ENCODE peak calls at places on chromosomes 11 and 22, in nine cellular contexts. J, I, R, E, G, V, O, X and F are unnamed samples.

GRCh38 chr11:66126064-66126463 is 56.0 kb downstream of the PACS1 start:
- DNase-seq in O (no peak), V (no peak), G (no peak), X (no peak), R (no peak), J (no peak), I (no peak), E (no peak), F (no peak)

GRCh38 chr11:9613118-9613829 is 39.8 kb downstream of the WEE1 start:
- DNase-seq in I (peak), R (peak), J (peak), X (peak), V (peak), G (peak), E (peak), O (peak), F (peak)

GRCh38 chr22:32318361-32318760 is 39.3 kb upstream of the RFPL3 start:
- DNase-seq in J (no peak), X (no peak), G (no peak), O (no peak), V (no peak), E (no peak), R (no peak), I (no peak), F (no peak)

GRCh38 chr11:45075952-45076351 is 70.5 kb upstream of the PRDM11 start:
- DNase-seq in J (no peak), O (no peak), X (no peak), I (no peak), V (no peak), G (no peak), E (no peak), R (no peak), F (no peak)

GRCh38 chr11:356610-357009 is 12.7 kb upstream of the B4GALNT4 start:
- DNase-seq in I (no peak), X (no peak), E (no peak), G (no peak), J (no peak), O (no peak), V (no peak), R (no peak), F (no peak)

GRCh38 chr11:42576318-42576717 is 735.5 kb upstream of the API5 start:
- DNase-seq in X (no peak), V (no peak), J (no peak), E (no peak), G (no peak), R (no peak), I (no peak), O (no peak), F (no peak)

GRCh38 chr11:70433966-70434812 is 35.9 kb downstream of the CTTN start:
- DNase-seq in O (no peak), G (no peak), E (no peak), R (no peak), V (no peak), J (no peak), I (no peak), X (no peak), F (no peak)

GRCh38 chr11:69060005-69060404 is 11.3 kb downstream of the TPCN2 start:
- DNase-seq in J (no peak), G (no peak), E (no peak), R (no peak), O (no peak), X (no peak), V (no peak), I (no peak), F (no peak)

GRCh38 chr11:126880872-126881271 is 119.7 kb downstream of the KIRREL3 start:
- DNase-seq in I (no peak), O (no peak), R (no peak), E (no peak), J (no peak), V (no peak), X (no peak), G (no peak), F (no peak)

GRCh38 chr11:34105957-34106504 is 602 bp downstream of the NAT10 start:
- DNase-seq in R (peak), E (no peak), J (no peak), I (peak), G (no peak), O (no peak), X (no peak), V (no peak), F (peak)

GRCh38 chr11:2589538-2589934 is 110.3 kb downstream of the KCNQ1OT1 start:
- DNase-seq in I (no peak), V (peak), J (no peak), X (peak), G (no peak), E (no peak), O (no peak), R (peak), F (no peak)

GRCh38 chr22:23503736-23504440 is 76.2 kb downstream of the IGLL1 start:
- DNase-seq in G (no peak), J (no peak), X (peak), O (no peak), I (no peak), E (no peak), R (no peak), V (no peak), F (no peak)

GRCh38 chr11:79209540-79210266 is 231.1 kb downstream of the TENM4 start:
- DNase-seq in X (no peak), V (no peak), J (no peak), R (no peak), G (no peak), E (peak), I (peak), O (no peak), F (no peak)

GRCh38 chr22:40407021-40407761 is 36.8 kb downstream of the SGSM3 start:
- DNase-seq in X (no peak), E (no peak), R (no peak), G (no peak), V (no peak), I (no peak), O (no peak), J (no peak), F (no peak)

GRCh38 chr22:39472570-39473556 is 16.1 kb downstream of the MGAT3 start:
- DNase-seq in I (no peak), J (no peak), O (no peak), G (no peak), X (peak), E (no peak), V (no peak), R (no peak), F (no peak)

GRCh38 chr11:110000045-110000502 is 93.1 kb upstream of the ZC3H12C start:
- DNase-seq in O (no peak), J (no peak), I (peak), R (peak), G (no peak), X (peak), V (no peak), E (no peak), F (peak)

GRCh38 chr11:11977206-11977938 is 31.1 kb downstream of the DKK3 start:
- DNase-seq in O (no peak), R (peak), J (peak), I (peak), X (peak), E (no peak), G (no peak), V (no peak), F (peak)

GRCh38 chr11:119025099-119025473 is 5.6 kb downstream of the SLC37A4 start:
- DNase-seq in G (no peak), X (no peak), R (no peak), V (no peak), J (no peak), E (no peak), O (no peak), I (no peak), F (no peak)

GRCh38 chr11:18669211-18669593 is 29.4 kb upstream of the TMEM86A start:
- DNase-seq in V (no peak), J (no peak), I (peak), O (peak), R (no peak), X (no peak), G (no peak), E (no peak), F (no peak)

GRCh38 chr22:44224166-44224565 is 43.4 kb downstream of the PARVG start:
- DNase-seq in J (no peak), G (no peak), I (peak), R (no peak), V (no peak), O (no peak), E (no peak), X (no peak), F (no peak)

GRCh38 chr11:24386551-24387404 is 110.1 kb upstream of the LUZP2 start:
- DNase-seq in X (peak), I (peak), V (peak), R (peak), J (no peak), G (peak), O (no peak), E (peak), F (peak)

GRCh38 chr22:47965066-47965465 is 1202.6 kb downstream of the TBC1D22A start:
- DNase-seq in V (no peak), J (no peak), E (no peak), X (no peak), O (no peak), I (no peak), R (no peak), G (no peak), F (no peak)

GRCh38 chr11:112812719-112813118 is 148.5 kb upstream of the NCAM1 start:
- DNase-seq in V (no peak), X (no peak), R (no peak), G (no peak), E (no peak), J (no peak), O (no peak), I (no peak), F (no peak)

GRCh38 chr22:45621836-45622600 is 49.6 kb upstream of the ATXN10 start:
- DNase-seq in E (no peak), R (no peak), I (no peak), G (no peak), X (no peak), O (no peak), V (no peak), J (no peak), F (no peak)

GRCh38 chr22:49012695-49013094 is 815.0 kb downstream of the BRD1 start:
- DNase-seq in E (peak), V (no peak), O (no peak), I (no peak), J (no peak), R (no peak), G (no peak), X (no peak), F (no peak)

GRCh38 chr11:107606122-107606521 is 15.2 kb downstream of the ELMOD1 start:
- DNase-seq in X (no peak), G (no peak), V (no peak), O (no peak), R (no peak), J (no peak), E (no peak), I (peak), F (peak)

GRCh38 chr11:111819161-111820058 is 52.0 kb downstream of the ALG9 start:
- DNase-seq in V (no peak), E (no peak), O (no peak), I (peak), G (no peak), X (peak), J (peak), R (peak), F (no peak)

GRCh38 chr11:98423933-98424332 is 596.8 kb upstream of the CNTN5 start:
- DNase-seq in J (no peak), X (no peak), E (no peak), O (no peak), G (no peak), I (no peak), V (no peak), R (no peak), F (no peak)

GRCh38 chr11:64113462-64113780 is 52.5 kb downstream of the MACROD1 start:
- DNase-seq in V (no peak), X (no peak), J (no peak), G (no peak), O (no peak), R (no peak), I (no peak), E (no peak), F (no peak)

GRCh38 chr11:1505480-1505879 is 18.9 kb upstream of the MOB2 start:
- DNase-seq in X (no peak), J (no peak), V (no peak), O (no peak), I (no peak), R (no peak), G (peak), E (no peak), F (no peak)

GRCh38 chr11:61195016-61195695 is 8.2 kb upstream of the PGA3 start:
- DNase-seq in E (no peak), I (no peak), O (no peak), G (no peak), V (no peak), X (no peak), R (no peak), J (no peak), F (no peak)

GRCh38 chr11:84720706-84721402 is 906.3 kb downstream of the DLG2 start:
- DNase-seq in J (peak), O (no peak), R (peak), V (peak), G (no peak), E (peak), X (peak), I (peak), F (no peak)

GRCh38 chr11:12183827-12184620 is 73.6 kb downstream of the MICAL2 start:
- DNase-seq in I (no peak), J (no peak), O (no peak), V (no peak), E (no peak), G (no peak), X (no peak), R (no peak), F (no peak)

GRCh38 chr11:126573325-126574076 is 218.0 kb downstream of the ST3GAL4 start:
- DNase-seq in E (peak), I (no peak), R (no peak), J (no peak), O (no peak), G (no peak), X (no peak), V (peak), F (no peak)

GRCh38 chr11:71266114-71266833 is 13.9 kb upstream of the SHANK2 start:
- DNase-seq in G (no peak), X (peak), O (no peak), J (no peak), E (no peak), I (no peak), R (no peak), V (no peak), F (no peak)

GRCh38 chr11:67404515-67405195 is 772 bp downstream of the TBC1D10C start:
- DNase-seq in O (no peak), J (no peak), G (no peak), R (no peak), X (no peak), I (no peak), V (no peak), E (no peak), F (no peak)